ENCODE peak calls at places on chromosomes 7 and 10, in four cellular contexts. O is NCI-H2107; L is activated CD8-positive, alpha-beta T cell treated with anti-CD3 and anti-CD28 coated beads, Interleukin-2, amount 10 ng/mL, durations not matched to agents 7 days and 5 days; X is GM04503. W is an unnamed sample.

GRCh38 chr10:28181478-28182096 is 121.3 kb downstream of the MPP7 start:
- DNase-seq in X (no peak), L (no peak), O (no peak), W (no peak)

GRCh38 chr10:37754538-37755323 is 102.7 kb downstream of the ZNF248 start:
- DNase-seq in X (no peak), O (no peak), L (no peak), W (no peak)

GRCh38 chr10:71239131-71239915 is 27.0 kb downstream of the UNC5B start:
- DNase-seq in L (no peak), X (no peak), O (no peak), W (no peak)

GRCh38 chr7:5143935-5144903 is 45.8 kb upstream of the WIPI2 start:
- DNase-seq in O (no peak), L (peak), X (no peak), W (no peak)

GRCh38 chr7:55100172-55100961 is 81.5 kb downstream of the EGFR start:
- DNase-seq in X (no peak), L (no peak), O (peak), W (no peak)

GRCh38 chr10:69657866-69658265 is 27.8 kb downstream of the FAM241B start:
- DNase-seq in L (no peak), O (no peak), X (no peak), W (no peak)

GRCh38 chr10:11440250-11441150 is 170.9 kb downstream of the USP6NL start:
- DNase-seq in X (no peak), O (no peak), L (peak), W (no peak)

GRCh38 chr7:4681218-4681851 is 760 bp upstream of the FOXK1 start:
- DNase-seq in X (no peak), L (peak), O (no peak), W (no peak)

GRCh38 chr7:118094044-118094443 is 89.9 kb upstream of the LSM8 start:
- DNase-seq in X (no peak), O (no peak), L (no peak), W (no peak)

GRCh38 chr7:131336956-131337355 is 9.3 kb downstream of the MKLN1 start:
- DNase-seq in L (no peak), O (no peak), X (no peak), W (no peak)

GRCh38 chr10:13414137-13414536 is 66.0 kb upstream of the SEPHS1 start:
- DNase-seq in L (no peak), O (no peak), X (no peak), W (no peak)

GRCh38 chr7:20408467-20408826 is 77.7 kb downstream of the ITGB8 start:
- DNase-seq in L (no peak), O (no peak), X (peak), W (no peak)

GRCh38 chr7:114375914-114376313 is 38.7 kb upstream of the FOXP2 start:
- DNase-seq in O (no peak), X (no peak), L (no peak), W (no peak)

GRCh38 chr7:35988105-35988504 is 164.9 kb upstream of the EEPD1 start:
- DNase-seq in O (no peak), X (no peak), L (no peak), W (no peak)

W was measured in BJ.